ENCODE peak calls at places on chromosomes 2 and 18, in five cellular contexts. I is naive thymus-derived CD4-positive, alpha-beta T cell; J is psoas muscle; H is uterus; N is K562. S is an unnamed sample. For H3K4me1, the result is how much of the 10 kb centered on the place peaks cover.

GRCh38 chr2:164388511-164388910 is 232.8 kb downstream of the GRB14 start:
- DNase-seq in I (no peak), J (no peak), H (no peak), N (no peak), S (peak)

GRCh38 chr2:129823044-129823443 is 156.4 kb upstream of the RAB6C start:
- DNase-seq in I (no peak), J (no peak), H (no peak), N (no peak), S (no peak)

GRCh38 chr2:199458017-199458805 is 472 bp upstream of the SATB2 start:
- DNase-seq in I (peak), J (peak), H (no peak), N (peak), S (peak)

GRCh38 chr18:49924293-49924983 is 111.1 kb upstream of the ACAA2 start:
- DNase-seq in I (no peak), J (no peak), H (no peak), N (no peak), S (no peak)

GRCh38 chr2:47174731-47175361 is 19.7 kb upstream of the STPG4 start:
- DNase-seq in I (peak), J (no peak), H (peak), N (peak), S (peak)

GRCh38 chr2:48504647-48505327 is 25.2 kb upstream of the STON1 start:
- DNase-seq in I (no peak), J (no peak), H (no peak), N (no peak), S (peak)

GRCh38 chr2:54599914-54600313 is 123.5 kb upstream of the EML6 start:
- DNase-seq in I (no peak), J (peak), H (peak), N (peak), S (no peak)

GRCh38 chr2:132420776-132421175 is 4.2 kb downstream of the GPR39 start:
- DNase-seq in I (no peak), J (no peak), H (no peak), N (no peak), S (no peak)

GRCh38 chr2:184799386-184799785 is 201.1 kb downstream of the ZNF804A start:
- DNase-seq in I (no peak), J (no peak), H (no peak), N (no peak), S (no peak)

GRCh38 chr2:9326975-9327374 is 96.4 kb downstream of the ITGB1BP1 start:
- DNase-seq in I (no peak), J (no peak), H (no peak), N (no peak), S (no peak)

GRCh38 chr18:69590150-69590549 is 189.5 kb downstream of the DOK6 start:
- DNase-seq in I (no peak), J (no peak), H (no peak), N (no peak), S (no peak)

GRCh38 chr18:10336749-10337148 is 117.7 kb upstream of the APCDD1 start:
- DNase-seq in I (no peak), J (peak), H (no peak), N (no peak), S (no peak)

GRCh38 chr18:48456838-48457237 is 47.7 kb upstream of the ZBTB7C start:
- DNase-seq in I (no peak), J (no peak), H (no peak), N (no peak), S (no peak)

GRCh38 chr2:18829331-18829902 is 240.0 kb upstream of the NT5C1B start:
- DNase-seq in I (no peak), J (no peak), H (no peak), N (no peak), S (no peak)

GRCh38 chr2:118716102-118716501 is 131.3 kb downstream of the EN1 start:
- DNase-seq in I (no peak), J (no peak), H (no peak), N (no peak), S (no peak)

GRCh38 chr2:110858135-110858737 is 125.9 kb downstream of the ACOXL start:
- DNase-seq in I (peak), J (no peak), H (no peak), N (no peak), S (no peak)

GRCh38 chr18:46630160-46630559 is 26.9 kb downstream of the LOXHD1 start:
- DNase-seq in I (no peak), J (no peak), H (no peak), N (no peak), S (no peak)

GRCh38 chr2:290090-290722 is 2.3 kb upstream of the ALKAL2 start:
- DNase-seq in I (peak), J (peak), H (peak), N (peak), S (peak)

GRCh38 chr2:180694445-180695421 is 285.7 kb upstream of the UBE2E3 start:
- DNase-seq in I (no peak), J (no peak), H (no peak), N (no peak), S (no peak)

GRCh38 chr2:197131558-197131855 is 179.1 kb downstream of the ANKRD44 start:
- DNase-seq in I (no peak), J (no peak), H (no peak), N (no peak), S (no peak)

GRCh38 chr2:44639399-44639798 is 277.7 kb downstream of the CAMKMT start:
- DNase-seq in I (no peak), J (no peak), H (no peak), N (no peak), S (no peak)

GRCh38 chr2:73112026-73112912 is 479 bp downstream of the RAB11FIP5 start:
- DNase-seq in I (peak), J (peak), H (no peak), N (peak), S (peak)

GRCh38 chr2:236047886-236048540 is 120.2 kb downstream of the GBX2 start:
- DNase-seq in I (no peak), J (no peak), H (no peak), N (no peak), S (no peak)

GRCh38 chr2:237629739-237630138 is 2.4 kb downstream of the LRRFIP1 start:
- DNase-seq in I (no peak), J (no peak), H (no peak), N (no peak), S (no peak)

GRCh38 chr2:150255528-150255927 is 231.9 kb downstream of the RND3 start:
- DNase-seq in I (no peak), J (no peak), H (no peak), N (no peak), S (peak)

GRCh38 chr2:199197448-199197847 is 260.3 kb downstream of the SATB2 start:
- DNase-seq in I (no peak), J (no peak), H (no peak), N (no peak), S (no peak)

GRCh38 chr2:25541378-25541777 is 132.0 kb downstream of the DTNB start:
- DNase-seq in I (no peak), J (no peak), H (no peak), N (no peak), S (no peak)

GRCh38 chr18:59900222-59901128 is 679 bp downstream of the PMAIP1 start:
- DNase-seq in I (peak), J (no peak), H (peak), N (peak), S (peak)

GRCh38 chr2:122885436-122885835 is 1130.0 kb downstream of the TSN start:
- DNase-seq in I (no peak), J (no peak), H (no peak), N (no peak), S (no peak)

GRCh38 chr2:190843874-190844699 is 36.5 kb upstream of the GLS start:
- DNase-seq in I (no peak), J (no peak), H (no peak), N (no peak), S (no peak)

GRCh38 chr2:229851870-229852269 is 69.9 kb downstream of the TRIP12 start:
- DNase-seq in I (no peak), J (no peak), H (no peak), N (no peak), S (no peak)
- H3K4me3 ChIP-seq in I (no peak), J (no peak), H (no peak), N (no peak), S (no peak)

GRCh38 chr2:20536619-20537422 is 89.9 kb downstream of the RHOB start:
- DNase-seq in I (no peak), J (peak), H (no peak), N (no peak), S (no peak)
- H3K4me1 ChIP-seq in I (under half), J (half or more), H (under half), N (under half), S (under half)

GRCh38 chr2:3727397-3728045 is 24.1 kb downstream of the DCDC2C start:
- DNase-seq in I (no peak), J (no peak), H (no peak), N (no peak), S (no peak)
- H3K4me3 ChIP-seq in I (no peak), J (no peak), H (no peak), N (no peak), S (no peak)

DNA sequence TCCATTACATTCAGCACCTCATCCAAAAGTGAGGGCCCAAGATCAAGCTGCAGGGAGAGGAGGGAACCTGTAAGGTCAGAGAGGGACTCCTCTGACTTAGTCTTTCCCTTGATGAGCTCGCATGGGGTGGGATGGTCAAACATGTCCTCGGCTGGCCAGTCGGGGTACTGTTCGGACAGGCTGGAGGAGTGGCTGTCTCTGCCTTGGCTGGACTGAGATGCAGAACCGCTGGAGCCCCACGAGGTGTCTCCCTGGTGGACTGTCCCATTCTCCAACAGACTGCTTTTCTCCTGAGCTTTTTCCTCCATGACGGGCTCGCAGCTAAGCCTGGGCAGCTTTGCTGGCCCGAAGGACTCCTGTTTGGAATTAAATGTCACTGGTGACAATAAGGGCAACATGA is 25.6 kb downstream of the CDC42EP3 start:
- DNase-seq in I (no peak), J (no peak), H (no peak), N (no peak), S (peak)
- H3K4me1 ChIP-seq in I (half or more), J (half or more), H (under half), N (under half), S (under half)

GRCh38 chr2:239555566-239555895 is 154.7 kb upstream of the HDAC4 start:
- DNase-seq in I (no peak), J (no peak), H (no peak), N (no peak), S (no peak)

GRCh38 chr2:239552213-239552926 is 151.6 kb upstream of the HDAC4 start:
- DNase-seq in I (no peak), J (no peak), H (no peak), N (no peak), S (no peak)

GRCh38 chr2:239554761-239555565 is 154.1 kb upstream of the HDAC4 start:
- DNase-seq in I (no peak), J (no peak), H (no peak), N (no peak), S (no peak)

GRCh38 chr2:239551206-239551605 is 150.4 kb upstream of the HDAC4 start:
- DNase-seq in I (no peak), J (no peak), H (no peak), N (no peak), S (no peak)

GRCh38 chr2:239553376-239554000 is 152.7 kb upstream of the HDAC4 start:
- DNase-seq in I (no peak), J (no peak), H (no peak), N (no peak), S (no peak)
- H3K4me3 ChIP-seq in I (no peak), J (no peak), H (no peak), N (no peak), S (no peak)

DNA sequence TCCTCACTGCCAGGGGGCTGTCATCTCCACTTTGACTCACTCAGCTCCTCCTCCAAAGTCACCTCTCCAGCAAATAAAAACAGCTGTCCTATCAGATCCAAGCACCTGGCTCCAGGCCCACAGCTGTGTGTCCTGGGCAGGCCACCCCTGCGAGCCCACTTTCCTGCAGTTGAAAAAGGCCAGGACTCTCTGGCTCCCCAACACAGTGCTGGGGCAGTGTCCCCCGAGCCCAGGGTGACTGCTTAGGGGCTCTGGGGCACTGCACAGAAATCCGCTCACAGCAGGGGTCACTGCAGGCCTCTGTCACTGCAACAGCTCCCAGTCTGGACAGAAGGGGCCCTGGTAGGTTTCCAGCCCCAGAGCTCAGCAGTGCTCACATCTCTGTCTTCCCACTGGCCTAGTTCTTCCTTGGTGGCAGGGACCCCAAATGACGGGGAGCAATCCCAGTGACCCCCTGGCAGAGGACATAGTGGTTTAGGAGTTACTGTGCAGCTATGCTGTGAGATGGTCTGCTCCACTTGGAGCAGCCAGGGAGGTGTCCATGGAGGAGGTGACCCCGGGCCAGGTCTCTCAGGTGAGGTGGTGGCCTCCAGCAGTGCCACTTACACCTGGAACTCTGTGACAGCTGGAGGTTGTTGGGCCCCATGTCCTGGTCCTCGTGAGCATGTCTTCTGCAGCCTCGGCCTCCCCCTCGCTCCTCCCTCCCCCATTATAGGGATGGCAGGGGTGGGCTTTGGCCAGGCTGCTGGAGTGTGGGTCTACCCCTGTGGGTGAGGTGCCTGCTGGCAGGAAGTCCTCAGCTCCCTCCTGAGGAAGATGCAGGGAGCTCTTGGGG is 35.5 kb downstream of the HS6ST1 start:
- DNase-seq in I (no peak), J (peak), H (no peak), N (peak), S (no peak)
- H3K4me1 ChIP-seq in I (under half), J (under half), H (under half), N (under half), S (under half)